ENCODE peak calls at places on chromosomes 13 and 19, in five cellular contexts. T is fibroblast of mammary gland; E is CD8-positive, alpha-beta T cell; D is neural progenitor cell; U is breast epithelium. S is an unnamed sample.

GRCh38 chr19:44050740-44051653 is 839 bp upstream of the ZNF223 start:
- DNase-seq in T (no peak), D (no peak), U (no peak), E (no peak), S (peak; percentile 2)

GRCh38 chr19:10998045-10998533 is 37.3 kb downstream of the SMARCA4 start:
- DNase-seq in T (peak; percentile 81), D (no peak), U (no peak), E (no peak), S (peak; percentile 28)

GRCh38 chr13:71499944-71500514 is 367.0 kb downstream of the DACH1 start:
- DNase-seq in U (no peak), E (no peak), D (no peak), T (no peak), S (no peak)

GRCh38 chr13:104422668-104423067 is 1356.5 kb upstream of the SLC10A2 start:
- DNase-seq in T (no peak), E (no peak), D (no peak), U (no peak), S (no peak)

GRCh38 chr19:19538077-19538764 is at the start of gene CILP2:
- DNase-seq in D (peak; percentile 86), E (no peak), U (peak; percentile 35), T (no peak), S (no peak)

GRCh38 chr19:46186101-46186716 is 38.2 kb downstream of the IGFL2 start:
- DNase-seq in E (no peak), U (no peak), D (no peak), T (no peak), S (no peak)

GRCh38 chr13:40452741-40453665 is 213.4 kb downstream of the FOXO1 start:
- DNase-seq in D (no peak), T (peak; percentile 48), E (no peak), U (no peak), S (peak; percentile 70)

GRCh38 chr13:76792680-76793334 is 93.4 kb downstream of the KCTD12 start:
- DNase-seq in E (no peak), T (peak; percentile 81), D (no peak), U (no peak), S (peak; percentile 86)

GRCh38 chr13:36706755-36707154 is 32.9 kb downstream of the SERTM1 start:
- DNase-seq in E (no peak), T (peak; percentile 68), U (no peak), D (no peak), S (peak; percentile 74)

GRCh38 chr13:85492283-85492682 is 306.9 kb downstream of the SLITRK6 start:
- DNase-seq in E (no peak), U (no peak), D (no peak), T (no peak), S (no peak)

DNA sequence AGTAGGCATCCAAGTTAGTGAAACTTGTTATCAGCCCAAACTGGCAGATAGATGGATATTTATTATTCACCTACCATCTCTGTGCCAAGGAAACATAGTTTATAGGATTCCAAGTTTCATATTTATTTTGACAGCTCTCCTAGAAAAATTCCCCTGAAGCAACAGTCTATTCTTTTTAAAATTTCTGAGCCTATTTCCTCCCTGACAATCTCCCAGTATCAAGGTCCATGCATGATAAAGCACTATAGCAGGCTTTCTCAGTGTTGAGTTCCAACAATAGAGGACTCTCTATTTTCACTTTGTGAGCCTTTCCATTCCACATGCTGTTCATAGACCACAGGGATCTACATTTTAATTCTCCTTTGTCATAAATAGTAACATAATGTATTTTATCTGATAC is 312.6 kb downstream of the SLITRK6 start:
- DNase-seq in D (no peak), E (no peak), T (no peak), U (no peak), S (no peak)
- TF ChIP-seq CTCF in D (no peak), E (no peak), T (no peak), U (no peak), S (no peak)

GRCh38 chr19:7662657-7663056 is 6.2 kb upstream of the RETN start:
- DNase-seq in E (no peak), U (no peak), T (no peak), D (no peak), S (no peak)
- H3K4me3 ChIP-seq in E (no peak overlapping the region), U (no peak overlapping the region), T (no peak overlapping the region), D (no peak overlapping the region), S (no peak overlapping the region)

GRCh38 chr19:14136509-14137281 is at the start of gene ASF1B:
- DNase-seq in D (peak; percentile 100), E (peak; percentile 93), T (peak; percentile 100), U (peak; percentile 99), S (peak; percentile 100)
- TF ChIP-seq CTCF in D (peak; percentile 63), E (peak; percentile 68), T (peak; percentile 42), U (peak; percentile 79), S (peak; percentile 57)

GRCh38 chr13:111370570-111371150 is 50.2 kb downstream of the TEX29 start:
- DNase-seq in T (no peak), U (no peak), D (no peak), E (no peak), S (no peak)
- H3K4me3 ChIP-seq in T (no peak overlapping the region), U (no peak overlapping the region), D (no peak overlapping the region), E (no peak overlapping the region), S (no peak overlapping the region)

DNA sequence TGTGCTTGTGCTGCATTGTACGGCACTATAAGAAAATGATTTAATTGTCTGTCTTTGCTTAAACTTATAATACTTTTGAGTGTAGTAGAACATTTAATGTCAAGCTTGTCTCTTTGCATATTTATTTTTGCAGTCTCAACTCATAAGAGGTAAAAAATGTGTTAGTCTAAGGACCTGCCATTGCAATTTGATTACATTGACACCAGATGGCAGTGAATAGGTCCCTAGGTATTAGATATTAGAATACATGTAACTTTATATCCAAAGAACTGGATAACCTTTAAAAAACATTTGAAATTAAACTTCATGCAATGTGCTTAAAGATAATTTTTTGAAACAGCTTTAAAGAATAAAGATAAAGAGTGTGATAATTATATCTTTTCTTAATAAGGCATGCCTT is 1421.3 kb downstream of the OLFM4 start:
- DNase-seq in U (no peak), E (no peak), T (no peak), D (no peak), S (no peak)
- TF ChIP-seq CTCF in U (no peak), E (no peak), T (no peak), D (peak; percentile 52), S (no peak)

GRCh38 chr19:50906217-50906616 is 5.0 kb downstream of the KLK4 start:
- DNase-seq in T (peak; percentile 23), U (no peak), E (peak; percentile 8), D (peak; percentile 84), S (no peak)
- H3K4me3 ChIP-seq in T (no peak overlapping the region), U (no peak overlapping the region), E (no peak overlapping the region), D (no peak overlapping the region), S (no peak overlapping the region)

GRCh38 chr13:86792153-86792651 is 879.0 kb upstream of the SLITRK5 start:
- DNase-seq in E (no peak), T (no peak), D (no peak), U (no peak), S (no peak)
- TF ChIP-seq CTCF in E (no peak), T (no peak), D (no peak), U (no peak), S (no peak)

GRCh38 chr19:2047449-2048103 is 3.5 kb downstream of the MKNK2 start:
- DNase-seq in E (no peak), U (no peak), D (peak; percentile 4), T (peak; percentile 64), S (no peak)
- H3K4me3 ChIP-seq in E (no peak overlapping the region), U (peak overlapping the region; percentile 95), D (no peak overlapping the region), T (no peak overlapping the region), S (no peak overlapping the region)

DNA sequence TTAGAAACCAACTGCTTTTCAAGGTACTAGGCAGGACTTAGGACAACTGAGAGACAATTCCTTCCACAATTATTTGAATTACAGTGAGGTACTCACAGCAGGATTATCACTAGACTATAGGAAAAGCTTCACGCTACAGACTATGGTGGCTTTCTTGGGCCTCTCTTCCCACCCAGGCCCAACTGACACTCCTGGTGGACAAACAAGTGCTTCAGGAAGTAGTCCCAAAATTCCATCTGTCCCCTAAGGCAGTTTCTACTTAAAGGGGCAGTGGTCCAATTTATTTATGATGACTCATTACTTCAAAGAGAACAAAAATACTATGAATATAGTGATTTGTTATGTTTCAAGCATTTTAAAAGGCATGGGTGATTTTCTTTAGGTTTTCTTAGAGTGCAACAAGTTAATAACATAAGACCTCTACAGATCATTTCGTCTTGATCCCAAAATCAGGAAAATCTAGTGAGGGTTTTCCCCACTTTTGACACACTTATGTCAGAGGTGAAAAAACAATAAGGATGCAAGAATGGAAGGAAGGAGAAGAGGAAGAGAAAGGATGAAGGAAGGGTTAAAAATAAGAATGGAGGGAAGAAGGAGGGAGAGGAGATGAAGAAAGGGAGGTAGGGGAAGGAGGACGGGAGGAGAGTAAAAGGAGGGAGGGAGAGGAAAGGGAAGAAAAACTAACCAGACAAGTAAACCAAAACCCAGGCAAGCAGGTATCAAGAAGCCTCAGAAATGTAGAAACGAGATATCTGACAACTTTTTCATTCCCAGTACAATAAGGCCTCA is 100.7 kb downstream of the SERP2 start:
- DNase-seq in E (no peak), D (no peak), U (no peak), T (peak; percentile 15), S (no peak)
- TF ChIP-seq CTCF in E (no peak), D (peak; percentile 5), U (no peak), T (no peak), S (no peak)

GRCh38 chr19:48415869-48416268 is 22.4 kb downstream of the GRIN2D start:
- DNase-seq in D (no peak), U (no peak), T (no peak), E (no peak), S (no peak)
- H3K4me3 ChIP-seq in D (no peak overlapping the region), U (peak overlapping the region; percentile 12), T (no peak overlapping the region), E (peak overlapping the region; percentile 27), S (peak overlapping the region; percentile 43)